ENCODE peak calls at places on chromosomes 12 and 14, in five cellular contexts. B, S, T, R and Z are unnamed samples. For H3K27me3, the result is how much of the 10 kb centered on the place peaks cover.

GRCh38 chr12:110568752-110569151 is 14.4 kb downstream of the PPTC7 start:
- DNase-seq in R (no peak), B (no peak), T (no peak), S (no peak), Z (no peak)

GRCh38 chr12:58117201-58117600 is 175.8 kb downstream of the ATP23 start:
- DNase-seq in S (no peak), B (no peak), R (no peak), T (no peak), Z (no peak)

GRCh38 chr12:8784464-8784863 is 38.0 kb upstream of the A2ML1 start:
- DNase-seq in S (no peak), B (no peak), T (no peak), R (peak), Z (no peak)

GRCh38 chr12:6084261-6084968 is 40.1 kb downstream of the VWF start:
- DNase-seq in T (peak), R (peak), S (peak), B (peak), Z (peak)

GRCh38 chr14:34368971-34369665 is 92.9 kb downstream of the SPTSSA start:
- DNase-seq in R (no peak), B (no peak), T (no peak), S (no peak), Z (no peak)

GRCh38 chr14:102749393-102749792 is 27.9 kb upstream of the TRAF3 start:
- DNase-seq in R (peak), S (no peak), B (no peak), T (no peak), Z (no peak)

GRCh38 chr14:34722723-34723545 is 8.5 kb upstream of the CFL2 start:
- DNase-seq in R (peak), T (peak), B (peak), S (no peak), Z (peak)

GRCh38 chr12:12229556-12230092 is 37.2 kb downstream of the LRP6 start:
- DNase-seq in B (no peak), R (no peak), S (no peak), T (peak), Z (no peak)

GRCh38 chr12:106586803-106587684 is 4.2 kb downstream of the RFX4 start:
- DNase-seq in T (no peak), B (no peak), R (peak), S (no peak), Z (no peak)

GRCh38 chr14:24132061-24132685 is 1.7 kb downstream of the FITM1 start:
- DNase-seq in R (no peak), B (no peak), T (no peak), S (no peak), Z (no peak)

GRCh38 chr14:59422069-59422881 is 42.9 kb downstream of the GPR135 start:
- DNase-seq in S (no peak), T (no peak), B (no peak), R (no peak), Z (no peak)

DNA sequence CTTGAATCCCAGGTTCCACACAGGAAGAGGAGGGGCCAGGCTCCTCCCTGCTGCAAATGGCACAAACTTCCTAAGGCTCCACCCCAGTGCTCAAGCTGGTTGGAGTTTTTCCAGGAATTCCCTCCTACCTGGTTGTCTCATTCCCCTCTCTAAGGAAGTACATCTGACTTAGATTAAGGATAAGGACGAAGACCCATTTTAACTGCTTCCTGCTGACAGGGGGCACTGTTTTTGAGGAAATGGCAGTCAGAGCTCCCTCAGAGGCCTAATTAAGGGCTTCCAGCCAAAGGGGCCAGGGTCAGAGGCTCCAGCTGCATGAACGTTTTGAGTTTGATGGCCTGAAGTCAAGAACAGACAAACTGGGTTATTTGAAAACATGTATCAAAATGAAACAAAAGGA is 1084.7 kb downstream of the SLC6A15 start:
- DNase-seq in S (no peak), R (peak), T (peak), B (no peak), Z (peak)
- TF ChIP-seq CTCF in S (no peak), R (peak), T (no peak), B (peak), Z (peak)

GRCh38 chr12:132953771-132954170 is 2.3 kb downstream of the ZNF605 start:
- DNase-seq in R (peak), B (no peak), S (no peak), T (no peak), Z (no peak)
- H3K4me3 ChIP-seq in R (peak), B (no peak), S (no peak), T (no peak), Z (no peak)

GRCh38 chr14:99067141-99067920 is 204.7 kb downstream of the BCL11B start:
- DNase-seq in B (no peak), R (no peak), T (no peak), S (no peak), Z (no peak)
- H3K27me3 ChIP-seq in B (under half), R (under half), T (under half), S (under half), Z (under half)

DNA sequence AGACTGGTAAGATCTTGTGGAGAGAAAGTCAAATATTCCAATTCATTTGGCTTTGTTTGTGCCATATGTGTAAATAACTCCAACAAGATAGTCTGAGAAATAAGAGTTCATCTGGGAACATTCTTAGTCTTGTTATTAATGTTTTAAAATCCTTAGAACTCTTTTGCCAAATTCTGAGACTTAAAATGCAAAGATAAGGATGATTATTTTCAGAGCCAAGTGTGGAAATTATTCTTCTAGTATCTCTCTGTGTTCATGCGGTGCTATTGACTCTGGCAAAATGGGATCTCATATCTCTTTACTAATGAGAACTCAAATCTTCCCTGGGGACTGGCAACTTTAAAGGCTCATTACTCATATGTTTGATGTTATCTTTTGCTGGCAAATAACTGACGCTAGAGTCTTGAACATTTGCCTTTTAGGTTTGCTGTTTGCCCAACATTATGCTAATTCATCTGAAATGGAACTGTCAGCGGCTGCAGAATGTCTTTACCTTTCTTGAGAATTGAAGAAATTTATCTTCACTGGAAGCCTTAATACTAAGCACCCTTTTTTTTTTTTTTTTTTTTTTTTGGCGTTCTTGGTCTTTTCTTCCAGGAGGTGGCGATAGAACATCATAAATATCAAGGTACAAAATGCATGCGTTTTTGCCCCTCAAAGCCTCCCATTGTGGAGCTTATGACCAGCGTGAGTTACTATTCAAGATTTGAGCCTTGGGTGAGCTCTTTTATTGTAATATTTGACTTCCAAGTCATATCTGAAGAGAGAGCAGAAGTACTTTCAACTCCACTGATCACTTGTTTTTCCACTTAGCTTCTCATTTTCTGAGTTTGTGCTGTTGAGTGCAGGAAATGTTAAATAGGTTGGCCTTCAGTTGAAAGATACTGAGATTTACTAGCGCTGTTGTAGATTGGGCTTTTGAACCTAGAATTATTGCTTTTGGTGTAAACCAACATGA is 86.5 kb downstream of the CAND1 start:
- DNase-seq in T (peak), S (no peak), R (peak), B (peak), Z (peak)
- TF ChIP-seq CTCF in T (peak), S (peak), R (peak), B (peak), Z (peak)

DNA sequence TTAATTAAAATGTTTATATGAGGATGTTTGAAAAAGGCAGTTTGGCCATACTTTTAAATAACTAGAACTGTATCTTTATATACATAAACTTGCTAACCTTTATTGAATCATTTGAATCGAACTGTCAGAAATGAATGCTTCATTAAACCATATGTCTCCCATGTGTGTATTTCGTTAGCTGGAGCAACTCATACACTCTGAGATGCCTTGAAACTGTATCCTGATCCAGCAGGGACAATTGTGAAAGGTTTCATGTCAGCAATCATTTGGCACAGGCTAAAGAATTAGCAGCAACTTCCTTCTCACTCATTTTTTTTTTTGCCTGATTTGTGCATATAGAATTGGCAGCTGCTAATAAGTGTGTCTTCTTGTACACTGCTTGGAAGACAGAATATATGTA is 109.9 kb downstream of the NAV3 start:
- DNase-seq in S (no peak), B (peak), T (peak), R (no peak), Z (peak)
- H3K4me3 ChIP-seq in S (no peak), B (peak), T (no peak), R (no peak), Z (no peak)

DNA sequence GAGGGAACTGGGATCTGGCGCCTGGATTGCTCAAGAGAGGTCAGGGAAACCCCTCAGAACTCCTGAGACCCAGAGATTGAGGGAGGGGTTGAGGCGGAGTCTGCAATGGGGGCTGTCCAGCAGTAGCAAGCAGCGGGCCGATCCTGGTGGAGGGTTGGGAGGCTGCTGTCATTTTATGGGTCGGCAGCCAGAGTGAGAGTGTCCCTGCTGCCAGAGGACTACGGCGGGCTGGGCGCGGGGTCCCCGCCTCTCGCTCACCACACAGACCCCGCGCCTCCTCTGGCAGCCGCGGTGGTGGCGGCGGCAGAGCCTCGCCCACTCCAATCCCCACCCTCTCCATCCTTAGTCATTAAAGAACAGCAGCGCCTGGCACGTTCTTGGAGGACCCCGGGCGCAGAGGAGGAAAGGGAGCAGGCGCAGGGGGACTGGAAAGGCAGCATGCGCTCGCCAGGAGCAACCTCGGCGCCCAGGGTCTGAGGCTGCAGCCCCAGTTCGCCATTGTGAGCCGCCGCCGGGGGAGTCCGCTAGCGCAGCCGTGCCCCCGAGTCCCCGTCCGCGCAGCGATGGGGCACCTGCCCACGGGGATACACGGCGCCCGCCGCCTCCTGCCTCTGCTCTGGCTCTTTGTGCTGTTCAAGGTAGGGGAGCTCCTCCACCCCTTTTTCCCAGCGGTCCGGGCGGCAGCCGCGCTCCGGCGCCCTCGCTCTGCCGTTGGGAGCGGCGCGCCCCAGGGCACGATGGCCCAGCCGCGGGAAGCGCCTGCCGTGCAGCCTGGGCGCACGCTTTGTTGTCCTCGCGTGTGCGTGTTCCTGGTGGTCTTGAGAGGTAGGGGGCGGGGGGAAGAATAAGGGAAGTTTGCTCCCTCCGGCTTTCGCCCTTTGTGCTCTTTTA is at the start of gene PTPRO:
- DNase-seq in T (peak), S (peak), R (peak), B (no peak), Z (no peak)
- H3K27me3 ChIP-seq in T (half or more), S (under half), R (half or more), B (under half), Z (under half)

DNA sequence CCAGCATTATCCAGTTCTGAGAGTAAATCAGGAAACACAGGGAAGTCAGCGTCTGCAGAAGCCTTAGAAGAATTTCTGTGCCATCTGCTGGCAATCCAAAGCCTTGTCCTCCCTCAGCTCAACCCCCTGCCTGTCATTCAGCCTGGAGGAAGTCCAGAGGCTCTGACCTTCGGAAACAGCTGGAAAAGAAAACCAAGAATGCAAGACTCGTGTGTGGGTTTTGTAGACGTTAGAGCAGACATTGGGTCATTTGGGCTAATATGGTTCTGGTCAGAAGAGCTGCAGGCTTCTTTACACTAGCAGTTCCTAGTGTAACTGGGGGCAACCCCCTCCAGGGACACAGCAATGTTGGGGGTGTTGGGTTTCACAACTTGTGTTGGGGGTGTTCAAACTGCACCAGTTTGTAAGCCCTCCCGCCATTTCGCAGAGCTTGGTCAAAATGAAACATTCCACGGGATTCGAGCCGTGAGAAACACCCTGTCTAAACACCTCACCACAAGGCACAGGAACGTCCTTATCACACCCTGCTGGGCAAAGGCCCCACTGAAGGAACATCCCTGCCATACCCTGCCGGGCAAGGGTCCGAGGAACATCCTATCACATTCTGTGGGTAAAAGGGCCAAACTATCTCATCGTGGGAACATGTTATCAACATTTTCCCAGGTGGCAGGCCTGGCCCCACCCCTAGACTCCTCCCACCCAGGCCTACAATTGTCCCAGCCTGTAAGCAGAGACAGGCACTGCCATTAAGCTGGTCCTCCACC is 21.0 kb upstream of the SERPINA4 start:
- DNase-seq in T (peak), R (peak), S (no peak), B (peak), Z (no peak)
- TF ChIP-seq CTCF in T (peak), R (peak), S (no peak), B (peak), Z (no peak)

GRCh38 chr14:104750658-104751057 is 2.3 kb upstream of the SIVA1 start:
- DNase-seq in T (no peak), B (no peak), R (no peak), S (no peak), Z (no peak)

GRCh38 chr14:104752338-104752734 is 611 bp upstream of the SIVA1 start:
- DNase-seq in T (no peak), R (no peak), B (no peak), S (no peak), Z (no peak)

GRCh38 chr14:104749958-104750529 is 2.9 kb upstream of the SIVA1 start:
- DNase-seq in B (no peak), S (no peak), T (no peak), R (no peak), Z (peak)

GRCh38 chr14:104752735-104753527 is at the start of gene SIVA1:
- DNase-seq in T (peak), B (peak), S (peak), R (peak), Z (peak)

DNA sequence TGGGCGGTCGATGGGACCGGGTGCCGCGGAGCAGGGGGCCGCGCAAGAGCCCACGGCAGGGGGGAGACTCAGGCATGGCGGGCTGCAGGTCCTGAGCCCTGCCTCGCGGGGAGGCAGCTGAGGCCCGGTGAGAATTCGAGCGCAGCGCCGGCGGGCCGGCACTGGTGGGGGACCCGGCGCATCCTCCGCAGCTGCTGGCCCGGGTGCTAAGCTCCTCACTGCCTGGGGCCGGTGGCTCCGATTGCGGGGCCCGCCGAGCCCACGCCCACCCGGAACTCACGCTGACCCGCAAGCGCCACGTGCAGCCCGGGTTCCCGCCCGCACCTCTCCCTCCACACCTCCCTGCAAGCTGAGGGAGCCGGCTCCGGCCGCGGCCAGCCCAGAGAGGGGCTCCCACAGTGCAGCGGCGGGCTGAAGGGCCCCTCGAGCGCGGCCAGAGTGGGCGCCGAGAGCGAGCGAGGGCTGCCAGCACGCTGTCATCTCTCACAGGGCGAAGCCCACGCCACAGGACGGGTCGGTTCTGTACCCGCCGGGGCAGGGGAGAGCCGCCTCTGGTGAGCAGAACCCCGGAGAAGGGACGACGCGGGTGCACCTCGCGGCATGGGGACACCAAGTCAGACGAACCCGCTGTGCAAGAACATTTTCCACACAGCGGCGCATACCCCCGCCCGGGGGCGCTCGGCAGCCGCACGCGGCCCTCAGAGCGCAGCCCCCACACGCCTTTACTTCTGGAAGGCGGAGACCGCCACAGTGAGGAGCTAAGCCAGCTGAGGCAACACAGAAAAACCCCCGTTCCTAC is 1.2 kb upstream of the SIVA1 start:
- DNase-seq in S (no peak), R (no peak), T (no peak), B (no peak), Z (no peak)
- H3K4me3 ChIP-seq in S (peak), R (peak), T (peak), B (peak), Z (peak)